ENCODE peak calls at places on chromosomes 12 and 14, in seven cellular contexts. One of them, this sample, is unnamed.

GRCh38 chr12:119693006-119693405 is 25.1 kb downstream of the PRKAB1 start:
- DNase-seq in activated naive CD8-positive, alpha-beta T cell treated with anti-CD3 and anti-CD28 coated beads for 36 hours: no peak
- DNase-seq in uterus: peak; percentile 62
- DNase-seq in T-helper 17 cell: no peak
- DNase-seq in tibial nerve: peak; percentile 39
- DNase-seq in activated CD4-positive, alpha-beta T cell treated with anti-CD3 and anti-CD28 coated beads, Interleukin-2, amount 10 ng/mL, durations not matched to agents 24 days and 14 days: no peak
- DNase-seq in IMR-90: peak; percentile 90
- DNase-seq in this sample: no peak

GRCh38 chr12:81257952-81258551 is 180.2 kb downstream of the ACSS3 start:
- DNase-seq in activated naive CD8-positive, alpha-beta T cell treated with anti-CD3 and anti-CD28 coated beads for 36 hours: no peak
- DNase-seq in uterus: no peak
- DNase-seq in T-helper 17 cell: no peak
- DNase-seq in tibial nerve: peak; percentile 19
- DNase-seq in activated CD4-positive, alpha-beta T cell treated with anti-CD3 and anti-CD28 coated beads, Interleukin-2, amount 10 ng/mL, durations not matched to agents 24 days and 14 days: no peak
- DNase-seq in IMR-90: peak; percentile 47
- DNase-seq in this sample: no peak

GRCh38 chr12:105109465-105110212 is 2.1 kb downstream of the WASHC4 start:
- DNase-seq in activated naive CD8-positive, alpha-beta T cell treated with anti-CD3 and anti-CD28 coated beads for 36 hours: no peak
- DNase-seq in uterus: no peak
- DNase-seq in T-helper 17 cell: no peak
- DNase-seq in tibial nerve: peak; percentile 6
- DNase-seq in activated CD4-positive, alpha-beta T cell treated with anti-CD3 and anti-CD28 coated beads, Interleukin-2, amount 10 ng/mL, durations not matched to agents 24 days and 14 days: no peak
- DNase-seq in IMR-90: peak; percentile 48
- DNase-seq in this sample: no peak

GRCh38 chr12:93176166-93176565 is 201.6 kb upstream of the NUDT4 start:
- DNase-seq in activated naive CD8-positive, alpha-beta T cell treated with anti-CD3 and anti-CD28 coated beads for 36 hours: no peak
- DNase-seq in uterus: no peak
- DNase-seq in T-helper 17 cell: no peak
- DNase-seq in tibial nerve: no peak
- DNase-seq in activated CD4-positive, alpha-beta T cell treated with anti-CD3 and anti-CD28 coated beads, Interleukin-2, amount 10 ng/mL, durations not matched to agents 24 days and 14 days: no peak
- DNase-seq in IMR-90: peak; percentile 76
- DNase-seq in this sample: no peak

GRCh38 chr12:52387859-52388258 is 2.4 kb upstream of the KRT84 start:
- DNase-seq in activated naive CD8-positive, alpha-beta T cell treated with anti-CD3 and anti-CD28 coated beads for 36 hours: no peak
- DNase-seq in uterus: no peak
- DNase-seq in T-helper 17 cell: no peak
- DNase-seq in tibial nerve: no peak
- DNase-seq in activated CD4-positive, alpha-beta T cell treated with anti-CD3 and anti-CD28 coated beads, Interleukin-2, amount 10 ng/mL, durations not matched to agents 24 days and 14 days: no peak
- DNase-seq in IMR-90: no peak
- DNase-seq in this sample: peak; percentile 23

GRCh38 chr12:114512351-114512750 is 106.4 kb upstream of the TBX5 start:
- DNase-seq in activated naive CD8-positive, alpha-beta T cell treated with anti-CD3 and anti-CD28 coated beads for 36 hours: no peak
- DNase-seq in uterus: no peak
- DNase-seq in T-helper 17 cell: no peak
- DNase-seq in tibial nerve: no peak
- DNase-seq in activated CD4-positive, alpha-beta T cell treated with anti-CD3 and anti-CD28 coated beads, Interleukin-2, amount 10 ng/mL, durations not matched to agents 24 days and 14 days: no peak
- DNase-seq in IMR-90: no peak
- DNase-seq in this sample: no peak

GRCh38 chr14:76974365-76974764 is 54.1 kb downstream of the IRF2BPL start:
- DNase-seq in activated naive CD8-positive, alpha-beta T cell treated with anti-CD3 and anti-CD28 coated beads for 36 hours: no peak
- DNase-seq in uterus: no peak
- DNase-seq in T-helper 17 cell: no peak
- DNase-seq in tibial nerve: no peak
- DNase-seq in activated CD4-positive, alpha-beta T cell treated with anti-CD3 and anti-CD28 coated beads, Interleukin-2, amount 10 ng/mL, durations not matched to agents 24 days and 14 days: no peak
- DNase-seq in IMR-90: no peak
- DNase-seq in this sample: no peak

GRCh38 chr12:91332305-91332704 is 149.7 kb upstream of the DCN start:
- DNase-seq in activated naive CD8-positive, alpha-beta T cell treated with anti-CD3 and anti-CD28 coated beads for 36 hours: no peak
- DNase-seq in uterus: no peak
- DNase-seq in T-helper 17 cell: no peak
- DNase-seq in tibial nerve: no peak
- DNase-seq in activated CD4-positive, alpha-beta T cell treated with anti-CD3 and anti-CD28 coated beads, Interleukin-2, amount 10 ng/mL, durations not matched to agents 24 days and 14 days: no peak
- DNase-seq in IMR-90: peak; percentile 34
- DNase-seq in this sample: no peak

GRCh38 chr12:6699989-6700645 is 498 bp downstream of the PIANP start:
- DNase-seq in activated naive CD8-positive, alpha-beta T cell treated with anti-CD3 and anti-CD28 coated beads for 36 hours: no peak
- DNase-seq in uterus: peak; percentile 27
- DNase-seq in T-helper 17 cell: no peak
- DNase-seq in tibial nerve: no peak
- DNase-seq in activated CD4-positive, alpha-beta T cell treated with anti-CD3 and anti-CD28 coated beads, Interleukin-2, amount 10 ng/mL, durations not matched to agents 24 days and 14 days: no peak
- DNase-seq in IMR-90: no peak
- DNase-seq in this sample: peak; percentile 17

GRCh38 chr14:68894123-68894522 is 85.0 kb downstream of the ACTN1 start:
- DNase-seq in activated naive CD8-positive, alpha-beta T cell treated with anti-CD3 and anti-CD28 coated beads for 36 hours: no peak
- DNase-seq in uterus: peak; percentile 47
- DNase-seq in T-helper 17 cell: no peak
- DNase-seq in tibial nerve: no peak
- DNase-seq in activated CD4-positive, alpha-beta T cell treated with anti-CD3 and anti-CD28 coated beads, Interleukin-2, amount 10 ng/mL, durations not matched to agents 24 days and 14 days: no peak
- DNase-seq in IMR-90: peak; percentile 31
- DNase-seq in this sample: no peak

GRCh38 chr12:124556896-124557501 is 10.4 kb downstream of the NCOR2 start:
- DNase-seq in activated naive CD8-positive, alpha-beta T cell treated with anti-CD3 and anti-CD28 coated beads for 36 hours: no peak
- DNase-seq in uterus: peak; percentile 29
- DNase-seq in T-helper 17 cell: no peak
- DNase-seq in tibial nerve: no peak
- DNase-seq in activated CD4-positive, alpha-beta T cell treated with anti-CD3 and anti-CD28 coated beads, Interleukin-2, amount 10 ng/mL, durations not matched to agents 24 days and 14 days: no peak
- DNase-seq in IMR-90: no peak
- DNase-seq in this sample: peak; percentile 39

GRCh38 chr12:124277394-124278222 is 17.3 kb upstream of the RFLNA start:
- DNase-seq in activated naive CD8-positive, alpha-beta T cell treated with anti-CD3 and anti-CD28 coated beads for 36 hours: no peak
- DNase-seq in uterus: no peak
- DNase-seq in T-helper 17 cell: no peak
- DNase-seq in tibial nerve: no peak
- DNase-seq in activated CD4-positive, alpha-beta T cell treated with anti-CD3 and anti-CD28 coated beads, Interleukin-2, amount 10 ng/mL, durations not matched to agents 24 days and 14 days: no peak
- DNase-seq in IMR-90: no peak
- DNase-seq in this sample: no peak

GRCh38 chr12:56520025-56520810 is 1.4 kb upstream of the RBMS2 start:
- DNase-seq in activated naive CD8-positive, alpha-beta T cell treated with anti-CD3 and anti-CD28 coated beads for 36 hours: no peak
- DNase-seq in uterus: no peak
- DNase-seq in T-helper 17 cell: no peak
- DNase-seq in tibial nerve: no peak
- DNase-seq in activated CD4-positive, alpha-beta T cell treated with anti-CD3 and anti-CD28 coated beads, Interleukin-2, amount 10 ng/mL, durations not matched to agents 24 days and 14 days: no peak
- DNase-seq in IMR-90: peak; percentile 8
- DNase-seq in this sample: no peak

GRCh38 chr12:48977290-48978281 is 536 bp upstream of the WNT1 start:
- DNase-seq in activated naive CD8-positive, alpha-beta T cell treated with anti-CD3 and anti-CD28 coated beads for 36 hours: peak; percentile 90
- DNase-seq in uterus: no peak
- DNase-seq in T-helper 17 cell: peak; percentile 88
- DNase-seq in tibial nerve: peak; percentile 52
- DNase-seq in activated CD4-positive, alpha-beta T cell treated with anti-CD3 and anti-CD28 coated beads, Interleukin-2, amount 10 ng/mL, durations not matched to agents 24 days and 14 days: peak; percentile 94
- DNase-seq in IMR-90: peak; percentile 80
- DNase-seq in this sample: no peak

GRCh38 chr12:117042171-117042809 is 56.9 kb downstream of the TESC start:
- DNase-seq in activated naive CD8-positive, alpha-beta T cell treated with anti-CD3 and anti-CD28 coated beads for 36 hours: no peak
- DNase-seq in uterus: no peak
- DNase-seq in T-helper 17 cell: peak; percentile 8
- DNase-seq in tibial nerve: no peak
- DNase-seq in activated CD4-positive, alpha-beta T cell treated with anti-CD3 and anti-CD28 coated beads, Interleukin-2, amount 10 ng/mL, durations not matched to agents 24 days and 14 days: no peak
- DNase-seq in IMR-90: peak; percentile 8
- DNase-seq in this sample: no peak

GRCh38 chr12:110689002-110689600 is at the start of gene HVCN1:
- DNase-seq in activated naive CD8-positive, alpha-beta T cell treated with anti-CD3 and anti-CD28 coated beads for 36 hours: peak; percentile 62
- DNase-seq in uterus: peak; percentile 64
- DNase-seq in T-helper 17 cell: peak; percentile 38
- DNase-seq in tibial nerve: peak; percentile 35
- DNase-seq in activated CD4-positive, alpha-beta T cell treated with anti-CD3 and anti-CD28 coated beads, Interleukin-2, amount 10 ng/mL, durations not matched to agents 24 days and 14 days: peak; percentile 87
- DNase-seq in IMR-90: no peak
- DNase-seq in this sample: peak; percentile 21

This sample was measured in anterior cingulate cortex.